ENCODE peak calls at places on chromosomes 7 and 10, in four cellular contexts. I is hypothalamus, K is left colon, M is AG10803. P is an unnamed sample.

GRCh38 chr10:64156131-64156530 is 634.9 kb downstream of the REEP3 start:
- DNase-seq in I (no peak), K (no peak), M (no peak), P (no peak)

GRCh38 chr10:11086177-11086576 is 68.5 kb downstream of the CELF2 start:
- DNase-seq in I (no peak), K (no peak), M (no peak), P (no peak)

GRCh38 chr10:13882112-13882711 is 295.4 kb downstream of the PRPF18 start:
- DNase-seq in I (no peak), K (no peak), M (peak; percentile 96), P (no peak)

GRCh38 chr10:14240253-14241189 is 90.2 kb downstream of the FRMD4A start:
- DNase-seq in I (peak; percentile 63), K (no peak), M (peak; percentile 8), P (no peak)

GRCh38 chr7:13198741-13199140 is 511.3 kb downstream of the ARL4A start:
- DNase-seq in I (no peak), K (no peak), M (no peak), P (no peak)

GRCh38 chr10:131206136-131206995 is 105.2 kb downstream of the TCERG1L start:
- DNase-seq in I (no peak), K (no peak), M (no peak), P (no peak)

GRCh38 chr7:140284062-140284461 is 107.3 kb upstream of the KDM7A start:
- DNase-seq in I (no peak), K (no peak), M (no peak), P (no peak)

GRCh38 chr10:69855346-69856163 is 53.8 kb downstream of the COL13A1 start:
- DNase-seq in I (peak; percentile 34), K (no peak), M (no peak), P (no peak)

GRCh38 chr10:84352251-84352842 is 24.0 kb downstream of the CCSER2 start:
- DNase-seq in I (no peak), K (peak; percentile 66), M (peak; percentile 60), P (peak; percentile 66)

GRCh38 chr7:131325179-131325840 is 2.4 kb upstream of the MKLN1 start:
- DNase-seq in I (no peak), K (no peak), M (no peak), P (no peak)

GRCh38 chr7:69620063-69620462 is 21.8 kb downstream of the AUTS2 start:
- DNase-seq in I (no peak), K (no peak), M (no peak), P (no peak)

GRCh38 chr10:96642973-96643372 is 56.2 kb upstream of the TM9SF3 start:
- DNase-seq in I (peak; percentile 34), K (peak; percentile 90), M (peak; percentile 28), P (peak; percentile 78)

GRCh38 chr7:105003275-105003674 is 10.7 kb upstream of the KMT2E start:
- DNase-seq in I (peak; percentile 53), K (no peak), M (peak; percentile 81), P (no peak)

GRCh38 chr7:138460649-138461607 is 869 bp downstream of the TRIM24 start:
- DNase-seq in I (peak; percentile 52), K (peak; percentile 74), M (peak; percentile 33), P (peak; percentile 62)

GRCh38 chr7:134290286-134290685 is 26.4 kb downstream of the SLC35B4 start:
- DNase-seq in I (no peak), K (no peak), M (peak; percentile 48), P (peak; percentile 5)

GRCh38 chr10:77274046-77274795 is 363.4 kb downstream of the KCNMA1 start:
- DNase-seq in I (no peak), K (no peak), M (peak; percentile 84), P (no peak)

GRCh38 chr10:128186959-128187787 is 61.0 kb upstream of the MKI67 start:
- DNase-seq in I (no peak), K (no peak), M (no peak), P (no peak)

GRCh38 chr7:28729685-28730084 is 228.4 kb downstream of the TRIL start:
- DNase-seq in I (no peak), K (no peak), M (peak; percentile 43), P (no peak)

GRCh38 chr7:127396184-127396583 is 3.7 kb upstream of the ZNF800 start:
- DNase-seq in I (no peak), K (no peak), M (no peak), P (no peak)

GRCh38 chr7:43135129-43135528 is 22.7 kb downstream of the HECW1 start:
- DNase-seq in I (no peak), K (no peak), M (no peak), P (no peak)

GRCh38 chr7:142323706-142324105 is 65.8 kb upstream of the PRSS58 start:
- DNase-seq in I (peak; percentile 39), K (peak; percentile 20), M (no peak), P (peak; percentile 71)

GRCh38 chr7:81669476-81670105 is 100.3 kb downstream of the HGF start:
- DNase-seq in I (no peak), K (no peak), M (no peak), P (no peak)

GRCh38 chr10:124287071-124287685 is 131.5 kb downstream of the OAT start:
- DNase-seq in I (no peak), K (no peak), M (no peak), P (no peak)

GRCh38 chr10:61503051-61503450 is 49.9 kb upstream of the TMEM26 start:
- DNase-seq in I (no peak), K (no peak), M (peak; percentile 65), P (no peak)

GRCh38 chr10:95176101-95176500 is 17.9 kb upstream of the ACSM6 start:
- DNase-seq in I (no peak), K (no peak), M (no peak), P (no peak)

GRCh38 chr7:55425141-55425752 is 60.1 kb downstream of the LANCL2 start:
- DNase-seq in I (no peak), K (no peak), M (no peak), P (no peak)

GRCh38 chr10:29276251-29276850 is 12.5 kb upstream of the LYZL1 start:
- DNase-seq in I (no peak), K (no peak), M (no peak), P (no peak)

GRCh38 chr7:96322373-96322695 is 436 bp upstream of the SLC25A13 start:
- DNase-seq in I (no peak), K (no peak), M (no peak), P (no peak)

GRCh38 chr7:20403356-20403755 is 72.7 kb downstream of the ITGB8 start:
- DNase-seq in I (no peak), K (no peak), M (peak; percentile 74), P (no peak)

GRCh38 chr10:62817763-62818425 is 1.7 kb upstream of the EGR2 start:
- DNase-seq in I (peak; percentile 34), K (peak; percentile 80), M (peak; percentile 57), P (peak; percentile 90)

GRCh38 chr10:73827346-73828089 is 16.1 kb upstream of the NDST2 start:
- DNase-seq in I (no peak), K (no peak), M (no peak), P (no peak)

GRCh38 chr10:28354552-28354951 is 51.7 kb upstream of the MPP7 start:
- DNase-seq in I (no peak), K (no peak), M (no peak), P (no peak)

GRCh38 chr10:52318822-52319464 is 4.9 kb downstream of the DKK1 start:
- DNase-seq in I (no peak), K (no peak), M (peak; percentile 95), P (no peak)

GRCh38 chr7:138289864-138290263 is 170.2 kb upstream of the TRIM24 start:
- DNase-seq in I (no peak), K (no peak), M (no peak), P (no peak)

GRCh38 chr10:3856593-3856992 is 71.6 kb upstream of the KLF6 start:
- DNase-seq in I (no peak), K (no peak), M (no peak), P (no peak)

GRCh38 chr10:6009159-6009558 is 31.8 kb upstream of the IL15RA start:
- DNase-seq in I (no peak), K (no peak), M (peak; percentile 80), P (no peak)

GRCh38 chr10:4770766-4771553 is 55.0 kb upstream of the AKR1E2 start:
- DNase-seq in I (no peak), K (no peak), M (peak; percentile 95), P (no peak)

GRCh38 chr7:80643336-80643925 is 5.0 kb downstream of the CD36 start:
- DNase-seq in I (no peak), K (no peak), M (no peak), P (no peak)

GRCh38 chr7:154856737-154857136 is 146.2 kb downstream of the PAXIP1 start:
- DNase-seq in I (no peak), K (no peak), M (no peak), P (no peak)